ENCODE peak calls at places on chromosomes 13 and 19, in four cellular contexts. W is neural progenitor cell, U is AG04449, P is colonic mucosa. L is an unnamed sample.

GRCh38 chr19:37963190-37963947 is 56.4 kb downstream of the SIPA1L3 start:
- DNase-seq in W (no peak), U (no peak), P (no peak), L (no peak)

GRCh38 chr19:52206481-52206880 is 16.6 kb downstream of the PPP2R1A start:
- DNase-seq in W (no peak), U (no peak), P (no peak), L (no peak)

GRCh38 chr13:39362652-39363390 is 240.2 kb downstream of the LHFPL6 start:
- DNase-seq in W (peak; percentile 67), U (no peak), P (no peak), L (no peak)

GRCh38 chr19:16542894-16543498 is 759 bp upstream of the CHERP start:
- DNase-seq in W (peak; percentile 13), U (no peak), P (no peak), L (no peak)

GRCh38 chr19:57171551-57172081 is 4.3 kb upstream of the DUXA start:
- DNase-seq in W (peak; percentile 83), U (no peak), P (peak; percentile 32), L (peak; percentile 11)

GRCh38 chr19:46721269-46722003 is 4.5 kb upstream of the PRKD2 start:
- DNase-seq in W (peak; percentile 46), U (no peak), P (no peak), L (no peak)

GRCh38 chr13:29578300-29579048 is 17.0 kb downstream of the SLC7A1 start:
- DNase-seq in W (no peak), U (no peak), P (no peak), L (no peak)

GRCh38 chr19:16016226-16017137 is 59.8 kb upstream of the TPM4 start:
- DNase-seq in W (no peak), U (no peak), P (no peak), L (no peak)

GRCh38 chr13:96686286-96686685 is 308.0 kb downstream of the OXGR1 start:
- DNase-seq in W (no peak), U (no peak), P (no peak), L (no peak)

GRCh38 chr19:35528218-35529038 is at the start of gene SBSN:
- DNase-seq in W (no peak), U (peak; percentile 57), P (no peak), L (no peak)

GRCh38 chr13:90623318-90624011 is 724.0 kb upstream of the MIR17HG start:
- DNase-seq in W (no peak), U (no peak), P (no peak), L (no peak)

GRCh38 chr19:45403781-45404556 is 900 bp downstream of the PPP1R13L start:
- DNase-seq in W (peak; percentile 77), U (no peak), P (peak; percentile 82), L (peak; percentile 59)

GRCh38 chr13:55792544-55793178 is 1348.1 kb upstream of the PRR20A start:
- DNase-seq in W (no peak), U (no peak), P (no peak), L (no peak)

GRCh38 chr13:40665754-40666057 is 735 bp downstream of the FOXO1 start:
- DNase-seq in W (no peak), U (no peak), P (no peak), L (peak; percentile 62)

GRCh38 chr19:57688011-57688763 is 6.4 kb downstream of the ZNF551 start:
- DNase-seq in W (no peak), U (no peak), P (no peak), L (no peak)

GRCh38 chr19:35577918-35578317 is 8.1 kb upstream of the PMIS2 start:
- DNase-seq in W (no peak), U (no peak), P (no peak), L (no peak)

GRCh38 chr19:33052352-33052972 is 12.2 kb downstream of the RHPN2 start:
- DNase-seq in W (no peak), U (no peak), P (peak; percentile 72), L (no peak)

GRCh38 chr13:109389456-109389855 is 396.9 kb downstream of the IRS2 start:
- DNase-seq in W (no peak), U (no peak), P (no peak), L (no peak)

GRCh38 chr19:7691497-7691896 is 10.4 kb downstream of the FCER2 start:
- DNase-seq in W (no peak), U (no peak), P (no peak), L (no peak)

GRCh38 chr13:50141660-50142010 is 126.4 kb downstream of the KCNRG start:
- DNase-seq in W (no peak), U (no peak), P (no peak), L (no peak)

GRCh38 chr19:58386166-58386575 is 898 bp upstream of the RPS5 start:
- DNase-seq in W (no peak), U (no peak), P (no peak), L (no peak)

GRCh38 chr13:32042567-32042966 is 11.0 kb downstream of the FRY start:
- DNase-seq in W (no peak), U (no peak), P (no peak), L (no peak)

GRCh38 chr13:101892296-101892695 is 439.8 kb downstream of the ITGBL1 start:
- DNase-seq in W (no peak), U (no peak), P (no peak), L (no peak)

GRCh38 chr19:17235618-17236413 is 9.8 kb downstream of the OCEL1 start:
- DNase-seq in W (peak; percentile 91), U (no peak), P (peak; percentile 68), L (peak; percentile 84)

DNA sequence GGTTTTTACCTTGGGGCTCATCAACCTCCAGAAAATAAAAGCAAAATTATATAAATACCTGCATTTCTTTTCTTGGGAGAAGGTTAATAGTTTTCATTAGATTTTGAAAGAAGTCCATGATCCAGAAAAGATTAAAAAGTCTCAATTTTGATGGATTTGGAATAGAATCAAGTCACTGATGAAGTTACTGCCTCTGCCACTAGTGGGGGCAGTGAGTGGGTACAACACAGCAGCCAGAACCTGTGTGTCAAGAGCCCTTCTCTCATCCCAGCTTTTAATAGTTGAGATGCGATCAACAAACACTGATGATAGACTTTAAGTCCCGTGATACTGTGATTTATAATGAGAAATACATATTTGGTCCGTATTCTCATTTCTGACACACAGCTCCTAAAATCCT is 686.7 kb downstream of the DIAPH3 start:
- DNase-seq in W (no peak), U (no peak), P (no peak), L (no peak)
- TF ChIP-seq CTCF in W (peak; percentile 52), U (no peak), P (no peak), L (peak; percentile 52)

GRCh38 chr19:54536956-54537355 is 34.3 kb downstream of the LAIR2 start:
- DNase-seq in W (no peak), U (no peak), P (no peak), L (no peak)
- TF ChIP-seq CTCF in W (no peak), U (no peak), P (no peak), L (no peak)

GRCh38 chr19:12938054-12938535 is 314 bp upstream of the CALR start:
- DNase-seq in W (peak; percentile 99), U (peak; percentile 94), P (peak; percentile 99), L (peak; percentile 98)

GRCh38 chr19:12939292-12939606 is 840 bp downstream of the CALR start:
- DNase-seq in W (peak; percentile 31), U (no peak), P (no peak), L (peak; percentile 50)

GRCh38 chr19:12939908-12940533 is 1.6 kb downstream of the CALR start:
- DNase-seq in W (no peak), U (no peak), P (no peak), L (no peak)

GRCh38 chr19:12937243-12938053 is 961 bp upstream of the CALR start:
- DNase-seq in W (peak; percentile 69), U (no peak), P (peak; percentile 66), L (peak; percentile 48)

DNA sequence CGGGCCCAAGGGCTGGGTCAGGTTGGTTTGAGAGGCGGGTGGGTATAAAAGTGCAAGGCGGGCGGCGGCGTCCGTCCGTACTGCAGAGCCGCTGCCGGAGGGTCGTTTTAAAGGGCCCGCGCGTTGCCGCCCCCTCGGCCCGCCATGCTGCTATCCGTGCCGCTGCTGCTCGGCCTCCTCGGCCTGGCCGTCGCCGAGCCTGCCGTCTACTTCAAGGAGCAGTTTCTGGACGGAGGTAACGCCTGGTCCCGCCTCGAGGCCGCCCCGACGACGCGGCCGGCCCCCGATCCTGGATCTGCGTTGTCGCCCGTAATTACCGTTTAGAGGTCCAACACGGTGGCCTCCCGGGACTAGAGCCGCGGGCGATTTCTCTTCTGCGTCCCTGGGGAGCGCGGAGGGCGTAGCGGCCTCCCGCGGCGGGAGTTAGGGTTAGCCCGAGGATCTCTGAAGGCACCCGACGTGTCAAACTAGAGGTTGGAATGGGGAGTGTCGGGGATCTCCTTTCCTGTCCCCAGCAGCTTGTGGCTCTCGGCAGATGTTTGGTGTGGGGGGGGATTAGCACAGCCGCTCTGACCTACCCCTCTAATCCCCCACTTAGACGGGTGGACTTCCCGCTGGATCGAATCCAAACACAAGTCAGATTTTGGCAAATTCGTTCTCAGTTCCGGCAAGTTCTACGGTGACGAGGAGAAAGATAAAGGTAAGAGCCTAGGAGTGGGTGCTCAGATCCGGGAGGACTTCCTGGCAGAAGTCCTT is at the start of gene CALR:
- DNase-seq in W (peak; percentile 64), U (no peak), P (peak; percentile 46), L (no peak)
- TF ChIP-seq CTCF in W (peak; percentile 19), U (no peak), P (no peak), L (peak; percentile 3)

GRCh38 chr13:41934994-41935393 is 25.9 kb downstream of the VWA8 start:
- DNase-seq in W (no peak), U (no peak), P (no peak), L (no peak)
- TF ChIP-seq CTCF in W (no peak), U (no peak), P (no peak), L (no peak)